ENCODE peak calls at places on chromosomes 6 and 20, in four cellular contexts. F, S, I and Q are unnamed samples.

GRCh38 chr6:159919011-159919511 is 28.3 kb downstream of the MAS1 start:
- DNase-seq in F (peak; percentile 72), S (peak; percentile 28), I (no peak), Q (no peak)

GRCh38 chr6:146968041-146968760 is 236.0 kb upstream of the STXBP5 start:
- DNase-seq in F (peak; percentile 92), S (no peak), I (no peak), Q (no peak)

GRCh38 chr6:139153876-139154275 is 19.0 kb downstream of the HECA start:
- DNase-seq in F (peak; percentile 71), S (no peak), I (no peak), Q (no peak)

GRCh38 chr6:99905209-99906106 is 88.6 kb downstream of the MCHR2 start:
- DNase-seq in F (peak; percentile 72), S (no peak), I (no peak), Q (no peak)

GRCh38 chr6:96856822-96857221 is 19.5 kb upstream of the GPR63 start:
- DNase-seq in F (no peak), S (no peak), I (no peak), Q (no peak)

GRCh38 chr20:13458860-13459451 is 179.8 kb downstream of the TASP1 start:
- DNase-seq in F (peak; percentile 79), S (no peak), I (no peak), Q (no peak)

GRCh38 chr6:39335780-39336541 is 13.5 kb upstream of the KCNK16 start:
- DNase-seq in F (no peak), S (no peak), I (no peak), Q (no peak)

GRCh38 chr20:12555369-12555768 is 453.4 kb upstream of the SPTLC3 start:
- DNase-seq in F (no peak), S (no peak), I (no peak), Q (no peak)

GRCh38 chr6:136466789-136467585 is 83.2 kb downstream of the MAP7 start:
- DNase-seq in F (no peak), S (no peak), I (no peak), Q (no peak)

GRCh38 chr20:6767536-6768227 is at the start of gene BMP2:
- DNase-seq in F (peak; percentile 66), S (peak; percentile 84), I (no peak), Q (no peak)

GRCh38 chr20:7285918-7286556 is 518.6 kb downstream of the BMP2 start:
- DNase-seq in F (peak; percentile 96), S (peak; percentile 93), I (no peak), Q (peak; percentile 74)

GRCh38 chr6:90088009-90088408 is 193.7 kb downstream of the GJA10 start:
- DNase-seq in F (peak; percentile 82), S (no peak), I (no peak), Q (no peak)

GRCh38 chr20:49811825-49812462 is 684 bp upstream of the SLC9A8 start:
- DNase-seq in F (no peak), S (no peak), I (no peak), Q (no peak)

GRCh38 chr6:111830003-111830402 is 43.2 kb downstream of the FYN start:
- DNase-seq in F (no peak), S (no peak), I (no peak), Q (no peak)

GRCh38 chr20:36064661-36065426 is 89.7 kb upstream of the EPB41L1 start:
- DNase-seq in F (peak; percentile 86), S (peak; percentile 99), I (peak; percentile 96), Q (peak; percentile 91)

GRCh38 chr6:143038845-143039244 is 21.8 kb upstream of the AIG1 start:
- DNase-seq in F (no peak), S (no peak), I (no peak), Q (no peak)

GRCh38 chr6:47180633-47181032 is 129.1 kb downstream of the TNFRSF21 start:
- DNase-seq in F (peak; percentile 60), S (no peak), I (no peak), Q (no peak)

GRCh38 chr20:51636123-51636522 is 93.6 kb upstream of the NFATC2 start:
- DNase-seq in F (no peak), S (no peak), I (no peak), Q (no peak)

GRCh38 chr6:57127763-57128162 is 37.8 kb downstream of the ZNF451 start:
- DNase-seq in F (no peak), S (no peak), I (no peak), Q (no peak)

GRCh38 chr20:63955281-63955845 is 853 bp downstream of the UCKL1 start:
- DNase-seq in F (no peak), S (no peak), I (peak; percentile 49), Q (no peak)

GRCh38 chr20:53072923-53073579 is 100.9 kb downstream of the TSHZ2 start:
- DNase-seq in F (no peak), S (no peak), I (no peak), Q (no peak)

GRCh38 chr6:166905505-166906134 is 50.7 kb downstream of the RNASET2 start:
- DNase-seq in F (no peak), S (no peak), I (no peak), Q (no peak)

GRCh38 chr6:157980288-157981131 is 1.2 kb upstream of the SYNJ2 start:
- DNase-seq in F (no peak), S (peak; percentile 84), I (peak; percentile 23), Q (no peak)

GRCh38 chr6:73985891-73986290 is 289.9 kb downstream of the CD109 start:
- DNase-seq in F (peak; percentile 26), S (no peak), I (no peak), Q (no peak)

GRCh38 chr20:1122388-1123315 is 4.2 kb downstream of the PSMF1 start:
- DNase-seq in F (peak; percentile 77), S (peak; percentile 88), I (no peak), Q (no peak)

GRCh38 chr6:88728756-88729155 is 234.7 kb downstream of the RNGTT start:
- DNase-seq in F (no peak), S (no peak), I (no peak), Q (no peak)

GRCh38 chr6:71473908-71474307 is 185.3 kb downstream of the OGFRL1 start:
- DNase-seq in F (peak; percentile 97), S (peak; percentile 96), I (no peak), Q (peak; percentile 36)

GRCh38 chr6:111985202-111985731 is 68.6 kb upstream of the CCN6 start:
- DNase-seq in F (peak; percentile 91), S (no peak), I (peak; percentile 27), Q (no peak)

GRCh38 chr20:48448601-48449384 is 379.0 kb downstream of the PREX1 start:
- DNase-seq in F (no peak), S (no peak), I (no peak), Q (no peak)

GRCh38 chr20:17505664-17506517 is 25.3 kb downstream of the BFSP1 start:
- DNase-seq in F (peak; percentile 55), S (peak; percentile 85), I (peak; percentile 25), Q (no peak)

GRCh38 chr20:61024390-61024789 is 227.7 kb upstream of the CDH4 start:
- DNase-seq in F (no peak), S (no peak), I (no peak), Q (no peak)

GRCh38 chr6:149862901-149863595 is 1.1 kb downstream of the LRP11 start:
- DNase-seq in F (peak; percentile 71), S (peak; percentile 95), I (peak; percentile 6), Q (no peak)

GRCh38 chr6:36603222-36604089 is 9.3 kb downstream of the SRSF3 start:
- DNase-seq in F (no peak), S (no peak), I (no peak), Q (no peak)

GRCh38 chr6:30075987-30076311 is 380 bp upstream of the RNF39 start:
- DNase-seq in F (no peak), S (peak; percentile 89), I (no peak), Q (no peak)
- TF ChIP-seq CTCF in F (no peak), S (no peak), I (no peak), Q (no peak)

DNA sequence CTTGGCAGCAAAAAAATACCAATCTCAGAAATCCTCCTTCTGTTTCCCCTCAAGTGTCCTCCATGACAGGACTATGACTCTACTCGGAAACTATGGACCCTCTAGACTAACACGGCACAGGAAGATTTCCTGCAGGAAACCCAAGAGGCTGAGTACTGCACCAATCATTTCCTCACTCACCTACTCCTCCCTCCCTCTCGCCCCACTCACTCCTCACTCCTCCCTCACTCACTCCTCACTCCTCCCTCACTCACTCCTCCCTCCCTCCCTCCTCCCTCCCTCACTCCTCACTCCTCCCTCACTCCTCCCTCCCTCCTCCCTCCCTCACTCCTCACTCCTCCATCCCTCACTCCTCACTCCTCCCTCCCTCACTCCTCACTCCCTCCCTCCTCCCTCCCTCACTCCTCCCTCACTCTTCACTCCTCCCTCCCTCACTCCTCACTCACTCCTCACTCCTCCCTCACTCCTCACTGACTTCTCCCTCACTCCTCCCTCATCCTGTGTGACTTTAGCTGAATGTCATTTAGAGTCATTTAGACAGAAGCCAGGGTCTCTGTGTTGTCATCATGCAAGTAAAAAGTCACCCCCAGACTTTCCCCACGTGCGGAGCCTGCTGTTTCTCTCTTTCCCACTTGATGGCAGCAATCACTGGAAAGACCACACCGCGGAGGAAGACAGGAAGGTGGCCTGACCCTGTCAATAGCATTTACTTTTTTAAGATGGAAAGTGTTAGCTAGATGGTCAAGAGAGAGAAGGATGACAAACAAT is 226.8 kb upstream of the PDE10A start:
- DNase-seq in F (peak; percentile 77), S (no peak), I (no peak), Q (no peak)
- TF ChIP-seq CTCF in F (peak; percentile 90), S (no peak), I (no peak), Q (no peak)

GRCh38 chr6:30687659-30688431 is 1.4 kb upstream of the PPP1R18 start:
- DNase-seq in F (peak; percentile 48), S (no peak), I (no peak), Q (no peak)
- TF ChIP-seq CTCF in F (peak; percentile 41), S (no peak), I (no peak), Q (no peak)

GRCh38 chr6:124436803-124437202 is 525.4 kb upstream of the RNF217 start:
- DNase-seq in F (no peak), S (no peak), I (no peak), Q (no peak)
- TF ChIP-seq CTCF in F (no peak), S (no peak), I (no peak), Q (no peak)

DNA sequence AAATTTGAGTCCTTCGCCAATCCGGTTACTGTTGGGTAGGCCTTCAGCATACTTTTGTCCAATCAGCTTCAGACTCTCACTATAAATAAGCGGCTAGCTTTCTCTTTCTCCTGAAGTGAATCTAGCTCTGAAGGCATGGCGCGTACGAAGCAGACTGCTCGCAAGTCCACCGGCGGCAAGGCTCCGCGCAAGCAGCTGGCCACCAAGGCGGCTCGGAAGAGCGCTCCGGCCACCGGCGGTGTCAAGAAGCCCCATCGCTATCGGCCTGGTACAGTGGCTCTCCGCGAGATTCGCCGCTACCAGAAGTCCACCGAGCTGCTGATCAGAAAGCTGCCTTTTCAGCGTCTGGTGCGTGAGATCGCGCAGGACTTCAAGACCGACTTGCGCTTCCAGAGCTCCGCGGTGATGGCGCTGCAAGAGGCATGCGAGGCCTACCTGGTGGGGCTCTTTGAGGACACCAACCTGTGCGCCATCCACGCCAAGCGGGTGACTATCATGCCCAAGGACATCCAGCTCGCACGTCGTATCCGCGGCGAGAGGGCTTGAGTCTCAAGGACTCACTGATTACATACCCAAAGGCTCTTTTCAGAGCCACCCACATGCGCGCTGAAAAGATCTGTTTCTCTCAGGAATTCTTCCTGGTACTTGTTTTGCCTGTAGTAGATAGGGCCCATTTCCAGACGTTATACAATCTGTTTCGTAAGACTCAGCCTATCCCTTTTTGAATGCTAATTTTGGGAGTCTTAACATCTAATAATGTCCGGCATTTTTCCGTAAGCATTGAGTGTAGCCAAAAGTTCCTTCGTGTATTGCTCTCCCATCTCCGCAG is 102.0 kb downstream of the OR2B2 start:
- DNase-seq in F (peak; percentile 99), S (peak; percentile 95), I (peak; percentile 72), Q (peak; percentile 37)
- TF ChIP-seq CTCF in F (peak; percentile 40), S (no peak), I (no peak), Q (no peak)